ENCODE peak calls at places on chromosome 9, in ten cellular contexts. One of them, this sample, is unnamed.

GRCh38 chr9:18601956-18602355 is 128.0 kb downstream of the ADAMTSL1 start:
- DNase-seq in CD8-positive, alpha-beta T cell: no peak
- DNase-seq in A172: no peak
- DNase-seq in mesothelial cell of epicardium: no peak
- DNase-seq in foreskin fibroblast: no peak
- DNase-seq in A549: no peak
- DNase-seq in NCI-H510A: no peak
- DNase-seq in RKO: peak; percentile 47
- DNase-seq in AG08396: no peak
- DNase-seq in erythroblast: no peak
- DNase-seq in this sample: no peak

GRCh38 chr9:13717356-13718057 is 438.0 kb upstream of the MPDZ start:
- DNase-seq in A549: no peak
- DNase-seq in A172: no peak
- DNase-seq in RKO: no peak
- DNase-seq in CD8-positive, alpha-beta T cell: no peak
- DNase-seq in mesothelial cell of epicardium: no peak
- DNase-seq in AG08396: no peak
- DNase-seq in foreskin fibroblast: no peak
- DNase-seq in NCI-H510A: no peak
- DNase-seq in erythroblast: no peak
- DNase-seq in this sample: no peak

GRCh38 chr9:16824545-16825041 is 45.9 kb downstream of the BNC2 start:
- DNase-seq in A549: peak; percentile 51
- DNase-seq in foreskin fibroblast: no peak
- DNase-seq in NCI-H510A: no peak
- DNase-seq in erythroblast: no peak
- DNase-seq in A172: peak; percentile 1
- DNase-seq in RKO: peak; percentile 33
- DNase-seq in mesothelial cell of epicardium: no peak
- DNase-seq in AG08396: no peak
- DNase-seq in CD8-positive, alpha-beta T cell: no peak
- DNase-seq in this sample: no peak

GRCh38 chr9:20309209-20309608 is 313.1 kb downstream of the MLLT3 start:
- DNase-seq in CD8-positive, alpha-beta T cell: no peak
- DNase-seq in erythroblast: no peak
- DNase-seq in NCI-H510A: no peak
- DNase-seq in foreskin fibroblast: no peak
- DNase-seq in AG08396: peak; percentile 26
- DNase-seq in mesothelial cell of epicardium: no peak
- DNase-seq in A172: no peak
- DNase-seq in A549: no peak
- DNase-seq in RKO: no peak
- DNase-seq in this sample: no peak

GRCh38 chr9:117927354-117927753 is 223.2 kb downstream of the TLR4 start:
- DNase-seq in A172: no peak
- DNase-seq in AG08396: no peak
- DNase-seq in RKO: no peak
- DNase-seq in NCI-H510A: no peak
- DNase-seq in mesothelial cell of epicardium: no peak
- DNase-seq in foreskin fibroblast: no peak
- DNase-seq in erythroblast: no peak
- DNase-seq in A549: no peak
- DNase-seq in CD8-positive, alpha-beta T cell: no peak
- DNase-seq in this sample: no peak

GRCh38 chr9:96065482-96066251 is 190.2 kb downstream of the ERCC6L2 start:
- DNase-seq in A172: no peak
- DNase-seq in foreskin fibroblast: no peak
- DNase-seq in erythroblast: no peak
- DNase-seq in mesothelial cell of epicardium: no peak
- DNase-seq in AG08396: no peak
- DNase-seq in A549: no peak
- DNase-seq in RKO: no peak
- DNase-seq in NCI-H510A: no peak
- DNase-seq in CD8-positive, alpha-beta T cell: no peak
- DNase-seq in this sample: no peak

GRCh38 chr9:113611461-113612215 is 148.1 kb downstream of the RGS3 start:
- DNase-seq in CD8-positive, alpha-beta T cell: no peak
- DNase-seq in mesothelial cell of epicardium: no peak
- DNase-seq in A172: no peak
- DNase-seq in RKO: no peak
- DNase-seq in A549: no peak
- DNase-seq in foreskin fibroblast: no peak
- DNase-seq in NCI-H510A: no peak
- DNase-seq in AG08396: no peak
- DNase-seq in erythroblast: no peak
- DNase-seq in this sample: no peak

GRCh38 chr9:37976714-37977477 is 73.0 kb upstream of the SLC25A51 start:
- DNase-seq in RKO: no peak
- DNase-seq in A549: no peak
- DNase-seq in A172: no peak
- DNase-seq in NCI-H510A: no peak
- DNase-seq in CD8-positive, alpha-beta T cell: no peak
- DNase-seq in mesothelial cell of epicardium: no peak
- DNase-seq in foreskin fibroblast: peak; percentile 83
- DNase-seq in erythroblast: peak; percentile 63
- DNase-seq in AG08396: peak; percentile 84
- DNase-seq in this sample: peak; percentile 35

GRCh38 chr9:75142208-75142607 is 53.9 kb downstream of the OSTF1 start:
- DNase-seq in erythroblast: no peak
- DNase-seq in mesothelial cell of epicardium: no peak
- DNase-seq in RKO: no peak
- DNase-seq in foreskin fibroblast: no peak
- DNase-seq in CD8-positive, alpha-beta T cell: no peak
- DNase-seq in A549: no peak
- DNase-seq in NCI-H510A: no peak
- DNase-seq in A172: no peak
- DNase-seq in AG08396: no peak
- DNase-seq in this sample: no peak

GRCh38 chr9:134474656-134475050 is 148.4 kb downstream of the RXRA start:
- DNase-seq in NCI-H510A: no peak
- DNase-seq in CD8-positive, alpha-beta T cell: no peak
- DNase-seq in A549: no peak
- DNase-seq in mesothelial cell of epicardium: no peak
- DNase-seq in AG08396: no peak
- DNase-seq in RKO: no peak
- DNase-seq in erythroblast: no peak
- DNase-seq in A172: no peak
- DNase-seq in foreskin fibroblast: no peak
- DNase-seq in this sample: no peak

GRCh38 chr9:101465330-101465915 is 29.8 kb upstream of the ALDOB start:
- DNase-seq in mesothelial cell of epicardium: no peak
- DNase-seq in A172: peak; percentile 80
- DNase-seq in NCI-H510A: no peak
- DNase-seq in AG08396: peak; percentile 65
- DNase-seq in A549: peak; percentile 77
- DNase-seq in foreskin fibroblast: peak; percentile 80
- DNase-seq in RKO: peak; percentile 86
- DNase-seq in CD8-positive, alpha-beta T cell: no peak
- DNase-seq in erythroblast: peak; percentile 66
- DNase-seq in this sample: no peak

GRCh38 chr9:134171316-134172197 is 7.2 kb upstream of the RNU6ATAC start:
- DNase-seq in NCI-H510A: no peak
- DNase-seq in CD8-positive, alpha-beta T cell: no peak
- DNase-seq in A549: no peak
- DNase-seq in erythroblast: no peak
- DNase-seq in mesothelial cell of epicardium: no peak
- DNase-seq in foreskin fibroblast: peak; percentile 74
- DNase-seq in RKO: no peak
- DNase-seq in A172: peak; percentile 74
- DNase-seq in AG08396: peak; percentile 64
- DNase-seq in this sample: no peak

GRCh38 chr9:120937127-120937526 is 10.5 kb upstream of the TRAF1 start:
- DNase-seq in erythroblast: no peak
- DNase-seq in CD8-positive, alpha-beta T cell: no peak
- DNase-seq in NCI-H510A: no peak
- DNase-seq in A549: no peak
- DNase-seq in A172: no peak
- DNase-seq in RKO: no peak
- DNase-seq in mesothelial cell of epicardium: no peak
- DNase-seq in AG08396: no peak
- DNase-seq in foreskin fibroblast: no peak
- DNase-seq in this sample: no peak

GRCh38 chr9:125732562-125732961 is 14.6 kb upstream of the PBX3 start:
- DNase-seq in A172: peak; percentile 27
- DNase-seq in foreskin fibroblast: no peak
- DNase-seq in A549: no peak
- DNase-seq in RKO: no peak
- DNase-seq in CD8-positive, alpha-beta T cell: no peak
- DNase-seq in NCI-H510A: peak; percentile 62
- DNase-seq in mesothelial cell of epicardium: peak; percentile 50
- DNase-seq in erythroblast: no peak
- DNase-seq in AG08396: no peak
- DNase-seq in this sample: no peak

GRCh38 chr9:33469891-33470290 is 3.8 kb downstream of the NOL6 start:
- DNase-seq in AG08396: no peak
- DNase-seq in A549: no peak
- DNase-seq in mesothelial cell of epicardium: no peak
- DNase-seq in erythroblast: no peak
- DNase-seq in CD8-positive, alpha-beta T cell: no peak
- DNase-seq in RKO: no peak
- DNase-seq in A172: no peak
- DNase-seq in NCI-H510A: no peak
- DNase-seq in foreskin fibroblast: no peak
- DNase-seq in this sample: no peak

GRCh38 chr9:31908891-31909480 is 475.5 kb upstream of the ACO1 start:
- DNase-seq in NCI-H510A: no peak
- DNase-seq in RKO: no peak
- DNase-seq in foreskin fibroblast: no peak
- DNase-seq in A549: peak; percentile 13
- DNase-seq in mesothelial cell of epicardium: no peak
- DNase-seq in AG08396: no peak
- DNase-seq in A172: peak; percentile 8
- DNase-seq in erythroblast: no peak
- DNase-seq in CD8-positive, alpha-beta T cell: no peak
- DNase-seq in this sample: no peak

GRCh38 chr9:2016411-2017208 is 1.5 kb downstream of the SMARCA2 start:
- DNase-seq in mesothelial cell of epicardium: peak; percentile 67
- DNase-seq in CD8-positive, alpha-beta T cell: peak; percentile 59
- DNase-seq in NCI-H510A: no peak
- DNase-seq in foreskin fibroblast: peak; percentile 81
- DNase-seq in RKO: peak; percentile 82
- DNase-seq in A172: peak; percentile 66
- DNase-seq in A549: peak; percentile 82
- DNase-seq in AG08396: peak; percentile 91
- DNase-seq in erythroblast: peak; percentile 87
- DNase-seq in this sample: peak; percentile 75

GRCh38 chr9:969310-969692 is 7.2 kb upstream of the DMRT3 start:
- DNase-seq in mesothelial cell of epicardium: no peak
- DNase-seq in erythroblast: no peak
- DNase-seq in NCI-H510A: no peak
- DNase-seq in A549: no peak
- DNase-seq in A172: no peak
- DNase-seq in foreskin fibroblast: no peak
- DNase-seq in RKO: no peak
- DNase-seq in AG08396: no peak
- DNase-seq in CD8-positive, alpha-beta T cell: no peak
- DNase-seq in this sample: no peak

GRCh38 chr9:133782157-133783130 is 44.3 kb upstream of the SARDH start:
- DNase-seq in A549: peak; percentile 66
- DNase-seq in erythroblast: peak; percentile 73
- DNase-seq in AG08396: peak; percentile 88
- DNase-seq in mesothelial cell of epicardium: peak; percentile 84
- DNase-seq in CD8-positive, alpha-beta T cell: peak; percentile 67
- DNase-seq in A172: peak; percentile 61
- DNase-seq in NCI-H510A: peak; percentile 13
- DNase-seq in RKO: peak; percentile 71
- DNase-seq in foreskin fibroblast: peak; percentile 45
- DNase-seq in this sample: peak; percentile 67

GRCh38 chr9:109411069-109411761 is 86.9 kb downstream of the PTPN3 start:
- DNase-seq in A172: no peak
- DNase-seq in AG08396: no peak
- DNase-seq in foreskin fibroblast: no peak
- DNase-seq in erythroblast: no peak
- DNase-seq in RKO: no peak
- DNase-seq in A549: no peak
- DNase-seq in mesothelial cell of epicardium: no peak
- DNase-seq in NCI-H510A: no peak
- DNase-seq in CD8-positive, alpha-beta T cell: no peak
- DNase-seq in this sample: no peak

GRCh38 chr9:125629451-125629850 is 77.6 kb downstream of the MAPKAP1 start:
- DNase-seq in AG08396: no peak
- DNase-seq in RKO: no peak
- DNase-seq in A549: no peak
- DNase-seq in foreskin fibroblast: no peak
- DNase-seq in erythroblast: no peak
- DNase-seq in A172: no peak
- DNase-seq in mesothelial cell of epicardium: no peak
- DNase-seq in CD8-positive, alpha-beta T cell: no peak
- DNase-seq in NCI-H510A: no peak
- DNase-seq in this sample: no peak